ENCODE peak calls at places on chromosomes 6 and 20, in four cellular contexts. N is HepG2, B is SK-N-SH, Y is GM12878. F is an unnamed sample.

GRCh38 chr20:12963456-12963855 is 45.3 kb upstream of the SPTLC3 start:
- DNase-seq in B (no peak), N (no peak), Y (no peak), F (no peak)

GRCh38 chr6:109461733-109462526 is 6.4 kb upstream of the MICAL1 start:
- DNase-seq in Y (no peak), B (no peak), N (no peak), F (no peak)

GRCh38 chr6:138230759-138231398 is 12.6 kb upstream of the PBOV1 start:
- DNase-seq in N (no peak), B (no peak), Y (no peak), F (no peak)

GRCh38 chr6:35064508-35065440 is 76.4 kb downstream of the TCP11 start:
- DNase-seq in B (no peak), Y (no peak), N (no peak), F (no peak)

GRCh38 chr6:77740380-77740779 is 87.5 kb downstream of the MEI4 start:
- DNase-seq in Y (no peak), N (peak; percentile 18), B (peak; percentile 11), F (peak; percentile 22)

GRCh38 chr6:19312291-19312978 is 524.7 kb upstream of the ID4 start:
- DNase-seq in B (no peak), Y (no peak), N (no peak), F (no peak)

GRCh38 chr20:6632187-6632586 is 135.3 kb upstream of the BMP2 start:
- DNase-seq in Y (no peak), N (peak; percentile 25), B (peak; percentile 1), F (no peak)

GRCh38 chr6:127641905-127642304 is 64.9 kb downstream of the C6orf58 start:
- DNase-seq in B (peak; percentile 28), Y (no peak), N (peak; percentile 26), F (peak; percentile 39)

GRCh38 chr6:140779341-140779740 is 1353.4 kb upstream of the GJE1 start:
- DNase-seq in B (no peak), N (no peak), Y (no peak), F (no peak)

GRCh38 chr6:14743465-14744211 is 502.2 kb upstream of the JARID2 start:
- DNase-seq in B (no peak), N (peak; percentile 21), Y (no peak), F (peak; percentile 94)

GRCh38 chr6:112252571-112253504 is 1.5 kb downstream of the LAMA4 start:
- DNase-seq in Y (no peak), B (no peak), N (no peak), F (no peak)

GRCh38 chr6:130742282-130742681 is 84.9 kb upstream of the SMLR1 start:
- DNase-seq in B (no peak), N (no peak), Y (no peak), F (no peak)

GRCh38 chr20:20795721-20796120 is 83.3 kb upstream of the RALGAPA2 start:
- DNase-seq in B (no peak), N (no peak), Y (no peak), F (no peak)

GRCh38 chr20:36102809-36103596 is 51.5 kb upstream of the EPB41L1 start:
- DNase-seq in B (no peak), Y (no peak), N (no peak), F (peak; percentile 35)

GRCh38 chr6:111765681-111766523 is 107.3 kb downstream of the FYN start:
- DNase-seq in Y (no peak), N (no peak), B (no peak), F (no peak)

GRCh38 chr6:165805067-165805525 is 142.1 kb upstream of the PDE10A start:
- DNase-seq in B (no peak), N (no peak), Y (no peak), F (no peak)

GRCh38 chr20:46118481-46119020 is 437 bp downstream of the CD40 start:
- DNase-seq in B (no peak), Y (no peak), N (no peak), F (no peak)

GRCh38 chr20:7085448-7085847 is 318.0 kb downstream of the BMP2 start:
- DNase-seq in Y (no peak), B (no peak), N (no peak), F (no peak)

GRCh38 chr6:26183581-26184408 is 96.6 kb downstream of the HFE start:
- DNase-seq in Y (peak; percentile 84), B (peak; percentile 71), N (no peak), F (no peak)

GRCh38 chr6:101395345-101395744 is 1.8 kb downstream of the GRIK2 start:
- DNase-seq in B (no peak), Y (no peak), N (no peak), F (no peak)

GRCh38 chr6:33995046-33995872 is 150.6 kb downstream of the GRM4 start:
- DNase-seq in B (no peak), Y (no peak), N (peak; percentile 80), F (no peak)

GRCh38 chr6:75084872-75085381 is 120.9 kb downstream of the COL12A1 start:
- DNase-seq in N (peak; percentile 3), Y (no peak), B (no peak), F (no peak)

GRCh38 chr6:33840064-33840926 is 36.5 kb upstream of the MLN start:
- DNase-seq in N (peak; percentile 96), B (no peak), Y (peak; percentile 51), F (peak; percentile 88)

GRCh38 chr6:50843842-50844241 is 25.2 kb downstream of the TFAP2B start:
- DNase-seq in Y (no peak), B (no peak), N (no peak), F (no peak)

GRCh38 chr20:4684837-4685413 is 36.8 kb upstream of the PRND start:
- DNase-seq in Y (no peak), N (peak; percentile 63), B (no peak), F (no peak)

GRCh38 chr20:34562643-34563042 is 4.1 kb downstream of the MAP1LC3A start:
- DNase-seq in Y (no peak), B (peak; percentile 78), N (peak; percentile 31), F (peak; percentile 39)

GRCh38 chr6:33966536-33966935 is 162.7 kb upstream of the MLN start:
- DNase-seq in B (no peak), N (no peak), Y (no peak), F (no peak)

GRCh38 chr6:119562168-119562567 is 212.6 kb upstream of the MAN1A1 start:
- DNase-seq in B (no peak), Y (no peak), N (no peak), F (no peak)

GRCh38 chr6:163335056-163335455 is 79.5 kb upstream of the QKI start:
- DNase-seq in Y (no peak), N (no peak), B (no peak), F (no peak)

GRCh38 chr6:163334264-163334663 is 80.3 kb upstream of the QKI start:
- DNase-seq in B (no peak), Y (no peak), N (no peak), F (no peak)

GRCh38 chr6:163336961-163337360 is 77.6 kb upstream of the QKI start:
- DNase-seq in B (no peak), N (no peak), Y (no peak), F (no peak)

GRCh38 chr6:163337958-163338357 is 76.6 kb upstream of the QKI start:
- DNase-seq in B (no peak), Y (no peak), N (no peak), F (no peak)

DNA sequence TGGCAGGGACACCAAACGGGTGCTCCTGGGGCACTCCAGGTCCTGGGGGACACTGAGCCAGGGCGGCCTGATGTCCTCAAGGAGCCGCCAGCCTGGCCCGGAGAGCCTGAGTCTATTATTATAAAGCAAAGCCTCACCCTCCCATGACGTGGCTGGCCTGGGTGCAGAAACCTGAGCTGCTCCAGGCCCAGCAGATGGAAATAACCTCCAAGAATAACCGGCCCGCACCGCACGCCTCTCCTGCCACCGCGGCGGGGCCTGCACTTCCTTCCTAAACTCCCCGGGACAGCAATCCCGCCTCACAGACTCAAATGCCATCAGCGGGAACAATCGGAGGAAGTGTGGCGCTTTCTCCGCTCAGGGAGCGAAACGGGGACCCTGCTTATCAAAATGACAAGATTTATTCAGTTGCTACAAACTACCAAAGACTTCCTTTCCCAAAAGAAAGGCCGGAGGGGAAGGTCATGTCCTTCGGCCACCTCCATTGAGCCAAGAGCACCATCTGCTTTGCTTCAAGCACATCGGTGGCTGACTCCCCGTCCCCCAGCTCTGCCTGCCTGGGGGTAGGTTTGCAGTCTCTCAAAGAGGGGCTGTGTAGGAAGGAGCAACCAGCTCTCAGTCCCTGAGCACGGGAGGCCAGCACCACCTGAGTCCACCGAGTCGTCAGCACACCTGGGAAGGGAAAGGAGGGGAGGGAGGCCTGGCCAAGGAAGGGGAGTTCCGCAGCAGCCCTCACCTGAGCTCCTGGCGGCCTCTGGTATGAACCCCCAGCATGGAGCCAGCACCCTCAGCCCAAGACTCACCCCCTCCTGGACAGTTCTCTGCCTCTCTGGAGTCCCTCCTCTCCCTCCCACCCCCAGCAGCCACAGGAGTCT is 78.6 kb upstream of the QKI start:
- DNase-seq in B (no peak), N (no peak), Y (no peak), F (no peak)
- TF ChIP-seq PBX3 in B (no peak), N (no peak), Y (no peak), F (no peak)

DNA sequence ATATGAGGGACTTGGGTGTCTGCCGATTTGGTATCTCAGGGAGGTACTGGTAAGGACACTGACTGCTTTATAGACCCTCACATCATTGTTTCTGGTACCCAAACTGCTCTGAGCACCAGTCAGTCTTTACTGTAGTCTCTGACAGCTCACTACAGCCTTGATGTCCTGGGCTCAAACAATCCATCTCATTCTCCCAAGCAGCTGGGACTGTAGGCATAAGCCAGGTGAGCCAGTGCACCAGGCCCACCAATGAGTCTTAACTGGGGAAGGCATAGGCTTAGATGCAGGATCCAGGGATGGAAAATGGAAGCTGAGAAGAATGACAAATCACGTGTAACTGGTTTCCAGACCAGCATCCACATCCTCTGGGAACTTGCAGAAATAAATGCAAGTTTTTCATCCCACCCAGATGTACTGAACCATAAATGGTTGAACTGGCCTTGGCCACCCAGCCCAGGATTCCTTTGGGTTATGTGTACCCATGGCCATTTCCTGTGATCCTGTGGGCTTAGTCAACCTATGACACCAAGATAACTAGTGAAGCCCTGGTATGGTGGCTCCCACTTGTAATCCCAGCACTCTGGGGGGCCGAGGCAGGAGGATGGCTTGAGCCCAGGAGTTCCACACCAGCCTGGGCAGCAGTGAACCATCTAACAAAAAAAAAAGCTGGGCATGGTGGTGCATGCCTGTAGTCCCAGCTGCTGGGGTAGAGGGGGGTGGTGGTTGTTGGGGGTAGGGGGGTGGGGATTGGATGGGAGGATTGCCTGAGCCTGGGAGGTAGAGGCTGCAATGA is 5.8 kb downstream of the TUBB start:
- DNase-seq in B (peak; percentile 41), N (no peak), Y (no peak), F (no peak)
- TF ChIP-seq PBX3 in B (peak; percentile 42), N (no peak), Y (no peak), F (peak; percentile 67)

GRCh38 chr6:87059943-87060342 is 35.0 kb downstream of the CGA start:
- DNase-seq in B (no peak), N (no peak), Y (no peak), F (no peak)
- TF ChIP-seq PBX3 in B (no peak), N (no peak), Y (no peak), F (no peak)

GRCh38 chr20:44336086-44336485 is 757 bp upstream of the R3HDML start:
- DNase-seq in Y (no peak), B (peak; percentile 55), N (peak; percentile 39), F (no peak)
- TF ChIP-seq PBX3 in Y (no peak), B (no peak), N (no peak), F (no peak)

GRCh38 chr6:16130932-16131387 is 2.1 kb downstream of the MYLIP start:
- DNase-seq in B (peak; percentile 28), Y (peak; percentile 61), N (peak; percentile 72), F (peak; percentile 67)
- TF ChIP-seq PBX3 in B (no peak), Y (no peak), N (no peak), F (no peak)

F was measured in A549.